ENCODE peak calls at places on chromosomes 12 and 14, in four cellular contexts. S is progenitor cell of endocrine pancreas; O is HepG2; M is CD8-positive, alpha-beta T cell. B is an unnamed sample.

GRCh38 chr12:27185234-27186045 is 58.6 kb upstream of the STK38L start:
- DNase-seq in S (no peak), O (no peak), M (no peak), B (no peak)

GRCh38 chr14:50052517-50052916 is 63.9 kb downstream of the VCPKMT start:
- DNase-seq in S (no peak), O (no peak), M (no peak), B (no peak)

GRCh38 chr14:43894534-43894933 is 612.5 kb downstream of the FSCB start:
- DNase-seq in S (no peak), O (no peak), M (no peak), B (no peak)

GRCh38 chr12:127640181-127640886 is 626.6 kb upstream of the TMEM132C start:
- DNase-seq in S (no peak), O (no peak), M (no peak), B (no peak)

GRCh38 chr14:38835874-38836273 is 267.2 kb downstream of the SEC23A start:
- DNase-seq in S (no peak), O (no peak), M (no peak), B (no peak)

GRCh38 chr12:115396567-115396966 is 712.6 kb upstream of the TBX3 start:
- DNase-seq in S (no peak), O (no peak), M (no peak), B (no peak)

GRCh38 chr12:27844427-27845090 is 64.5 kb upstream of the MANSC4 start:
- DNase-seq in S (no peak), O (peak; percentile 15), M (no peak), B (no peak)

GRCh38 chr14:61438036-61438435 is 116.7 kb downstream of the PRKCH start:
- DNase-seq in S (no peak), O (no peak), M (no peak), B (no peak)

GRCh38 chr12:56231184-56231582 is 1.3 kb downstream of the SLC39A5 start:
- DNase-seq in S (no peak), O (no peak), M (no peak), B (no peak)

GRCh38 chr12:3747976-3748619 is 4.8 kb downstream of the CRACR2A start:
- DNase-seq in S (no peak), O (no peak), M (no peak), B (no peak)

GRCh38 chr14:22955702-22956575 is 951 bp downstream of the HAUS4 start:
- DNase-seq in S (no peak), O (peak; percentile 48), M (no peak), B (no peak)

GRCh38 chr12:55658635-55659391 is 22.1 kb downstream of the OR10P1 start:
- DNase-seq in S (no peak), O (no peak), M (no peak), B (no peak)

GRCh38 chr12:58950739-58951100 is 30.4 kb upstream of the LRIG3 start:
- DNase-seq in S (no peak), O (no peak), M (no peak), B (no peak)

GRCh38 chr14:96245710-96246534 is 10.1 kb upstream of the BDKRB1 start:
- DNase-seq in S (no peak), O (no peak), M (no peak), B (no peak)

GRCh38 chr14:21069388-21070082 is 569 bp upstream of the ARHGEF40 start:
- DNase-seq in S (no peak), O (peak; percentile 85), M (no peak), B (no peak)
- TF ChIP-seq CTCF in S (no peak), O (peak; percentile 16), M (no peak), B (no peak)

DNA sequence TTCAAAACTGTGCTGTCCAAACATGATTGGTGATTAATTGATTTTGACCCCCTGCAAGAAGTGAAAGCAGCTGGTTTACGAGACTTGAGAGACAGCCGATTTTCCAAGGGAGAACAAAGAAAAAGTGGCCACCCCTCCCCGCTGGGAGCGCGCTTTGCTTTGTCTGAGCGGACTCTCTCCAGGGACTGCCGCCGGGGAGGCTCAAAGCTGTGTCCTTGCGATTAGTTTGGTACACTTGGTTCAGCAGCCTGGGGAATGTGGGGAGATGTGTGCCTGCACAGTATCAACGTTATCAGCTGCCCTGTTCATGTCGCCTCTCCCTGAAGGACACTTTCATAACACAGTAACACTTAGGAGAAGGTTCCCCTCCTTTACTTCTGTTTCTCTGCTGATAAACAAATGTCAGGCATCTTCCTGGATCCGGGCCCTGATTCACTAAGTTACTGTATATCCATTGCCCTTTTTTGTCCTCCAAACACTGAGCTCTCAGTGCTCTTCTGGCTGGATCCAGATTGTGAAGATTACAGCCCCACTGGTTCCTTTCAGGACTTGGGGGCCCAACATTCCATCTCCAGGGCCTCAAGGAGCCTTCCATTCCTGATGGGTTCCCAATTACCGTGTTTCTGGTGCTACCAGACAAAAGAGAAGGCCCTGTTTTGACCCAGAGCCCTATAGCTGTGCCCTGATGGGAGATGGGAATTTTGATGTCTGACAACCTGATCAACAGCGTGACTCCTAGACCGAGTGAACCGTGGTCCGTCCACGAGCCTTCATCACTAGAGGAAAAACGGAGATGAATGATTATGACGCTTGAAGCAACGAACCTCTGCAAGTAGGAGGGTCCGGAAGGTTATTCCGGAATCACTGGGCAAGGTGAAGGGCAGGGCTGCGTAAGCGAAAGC is 31.7 kb upstream of the TUBA1C start:
- DNase-seq in S (peak; percentile 39), O (peak; percentile 30), M (no peak), B (peak; percentile 66)
- TF ChIP-seq CTCF in S (no peak), O (peak; percentile 46), M (no peak), B (no peak)

GRCh38 chr14:81343166-81343565 is 57.0 kb downstream of the STON2 start:
- DNase-seq in S (no peak), O (no peak), M (no peak), B (no peak)
- TF ChIP-seq CTCF in S (no peak), O (no peak), M (no peak), B (no peak)

DNA sequence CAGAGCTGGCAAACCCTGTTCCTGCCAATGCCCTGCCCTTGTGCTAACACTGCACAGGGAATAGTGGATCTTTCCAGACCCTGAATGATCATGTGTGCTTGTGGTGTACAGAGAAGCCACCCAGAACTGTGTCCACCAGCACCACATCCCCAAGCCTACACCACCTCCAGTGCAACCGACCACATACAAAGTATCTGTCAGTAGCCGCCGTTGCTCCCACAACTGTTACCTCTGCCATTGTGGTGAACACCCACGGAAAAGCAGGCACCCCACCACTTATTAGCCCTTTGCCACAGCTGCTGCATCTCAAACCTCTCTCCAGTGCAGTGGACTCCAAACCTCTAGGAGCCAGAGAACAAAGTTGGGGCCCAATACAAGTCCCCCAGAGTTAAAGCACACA is 1049.6 kb downstream of the TRHDE start:
- DNase-seq in S (no peak), O (no peak), M (no peak), B (no peak)
- TF ChIP-seq CTCF in S (no peak), O (no peak), M (no peak), B (no peak)

GRCh38 chr14:52072266-52072780 is 3.5 kb upstream of the NID2 start:
- DNase-seq in S (no peak), O (no peak), M (no peak), B (no peak)

GRCh38 chr14:52068741-52069616 is at the start of gene NID2:
- DNase-seq in S (peak; percentile 50), O (peak; percentile 20), M (no peak), B (peak; percentile 87)

GRCh38 chr14:52069617-52070431 is 965 bp upstream of the NID2 start:
- DNase-seq in S (no peak), O (no peak), M (no peak), B (peak; percentile 44)

GRCh38 chr14:52073251-52073650 is 4.4 kb upstream of the NID2 start:
- DNase-seq in S (no peak), O (no peak), M (no peak), B (no peak)

GRCh38 chr14:52071675-52072074 is 2.8 kb upstream of the NID2 start:
- DNase-seq in S (no peak), O (no peak), M (no peak), B (no peak)
- TF ChIP-seq CTCF in S (peak; percentile 14), O (no peak), M (no peak), B (no peak)

DNA sequence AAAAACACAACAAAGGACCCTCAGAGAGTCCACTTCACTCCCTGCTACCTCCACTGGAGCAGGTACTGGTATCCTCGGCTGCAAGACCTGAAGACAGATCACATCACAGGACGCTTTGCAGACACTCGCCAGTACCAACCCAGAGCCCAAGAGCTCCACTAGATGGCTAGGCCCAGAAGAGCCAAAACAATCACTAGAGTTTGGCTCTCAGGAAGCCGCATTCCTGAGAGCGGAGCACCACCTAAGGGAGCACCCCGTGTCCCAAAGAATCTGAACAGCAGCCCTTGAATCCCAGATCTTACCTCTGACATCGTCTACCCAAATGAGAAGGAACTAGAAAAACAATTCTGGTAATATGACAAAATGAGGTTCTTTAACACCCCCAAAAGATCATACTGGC is 399.8 kb downstream of the RAD51B start:
- DNase-seq in S (no peak), O (no peak), M (no peak), B (no peak)
- TF ChIP-seq CTCF in S (no peak), O (no peak), M (no peak), B (no peak)

GRCh38 chr12:49609875-49610154 is 4.4 kb upstream of the FAM186B start:
- DNase-seq in S (no peak), O (no peak), M (no peak), B (no peak)
- TF ChIP-seq CTCF in S (no peak), O (no peak), M (no peak), B (no peak)

B was measured in mesothelial cell of epicardium.